ENCODE peak calls at places on chromosomes 12 and 14, in four cellular contexts. M is naive thymus-derived CD8-positive, alpha-beta T cell; R is activated naive CD8-positive, alpha-beta T cell treated with anti-CD3 and anti-CD28 coated beads, Interleukin-2, amount 10 ng/mL, durations not matched to agents 7 days and 5 days; T is cardiac fibroblast. Y is an unnamed sample.

GRCh38 chr14:68709007-68709406 is 83.9 kb downstream of the ZFP36L1 start:
- DNase-seq in T (no peak), M (no peak), R (no peak), Y (no peak)

GRCh38 chr12:50025187-50026059 is at the start of gene RACGAP1:
- DNase-seq in T (peak; percentile 99), R (peak; percentile 90), M (peak; percentile 96), Y (peak; percentile 93)

GRCh38 chr12:90074086-90074485 is 365.4 kb upstream of the ATP2B1 start:
- DNase-seq in R (no peak), T (no peak), M (no peak), Y (no peak)

GRCh38 chr14:101193845-101194355 is 290.4 kb upstream of the RTL1 start:
- DNase-seq in T (no peak), R (no peak), M (no peak), Y (no peak)

GRCh38 chr12:104713444-104713843 is 244.6 kb downstream of the SLC41A2 start:
- DNase-seq in M (no peak), R (no peak), T (no peak), Y (no peak)

GRCh38 chr12:22333751-22334695 is 484 bp downstream of the ST8SIA1 start:
- DNase-seq in T (no peak), R (peak; percentile 36), M (no peak), Y (no peak)

GRCh38 chr12:50101663-50102062 is 2.1 kb upstream of the GPD1 start:
- DNase-seq in M (no peak), T (peak; percentile 57), R (no peak), Y (no peak)

GRCh38 chr14:79044894-79045624 is 874.9 kb downstream of the NRXN3 start:
- DNase-seq in T (peak; percentile 97), M (no peak), R (no peak), Y (peak; percentile 91)

GRCh38 chr12:67459173-67459572 is 189.4 kb upstream of the DYRK2 start:
- DNase-seq in M (no peak), R (no peak), T (no peak), Y (no peak)

GRCh38 chr14:94110552-94111181 is at the start of gene IFI27:
- DNase-seq in M (no peak), T (peak; percentile 94), R (no peak), Y (no peak)

GRCh38 chr14:69943084-69943797 is 64.0 kb downstream of the SMOC1 start:
- DNase-seq in R (no peak), T (no peak), M (no peak), Y (no peak)

GRCh38 chr14:102991376-102991775 is 66.0 kb downstream of the CDC42BPB start:
- DNase-seq in R (no peak), T (peak; percentile 23), M (no peak), Y (no peak)

GRCh38 chr12:3313066-3313465 is 177.9 kb upstream of the PRMT8 start:
- DNase-seq in R (no peak), M (no peak), T (peak; percentile 84), Y (no peak)

GRCh38 chr14:64232095-64232830 is 61.9 kb downstream of the ESR2 start:
- DNase-seq in T (peak; percentile 95), M (no peak), R (no peak), Y (peak; percentile 94)

GRCh38 chr12:49955899-49956662 is 5.5 kb downstream of the AQP2 start:
- DNase-seq in M (no peak), T (no peak), R (no peak), Y (no peak)

GRCh38 chr12:52634266-52635056 is 16.1 kb upstream of the KRT73 start:
- DNase-seq in R (peak; percentile 24), M (no peak), T (no peak), Y (no peak)

GRCh38 chr12:19138551-19139344 is 9.2 kb downstream of the PLEKHA5 start:
- DNase-seq in R (no peak), M (no peak), T (no peak), Y (no peak)